ENCODE peak calls at places on chromosomes 5 and 9, in five cellular contexts. G is BE2C, T is iris pigment epithelial cell, I is NAMALWA, W is Karpas-422. L is an unnamed sample.

GRCh38 chr5:54234304-54234938 is 76.0 kb downstream of the ARL15 start:
- DNase-seq in W (peak; percentile 60), T (peak; percentile 69), G (no peak), I (peak; percentile 74), L (no peak)

GRCh38 chr9:84387821-84388220 is 47.3 kb upstream of the SLC28A3 start:
- DNase-seq in T (no peak), I (no peak), W (no peak), G (no peak), L (no peak)

GRCh38 chr5:135688385-135688784 is 109.6 kb upstream of the CXCL14 start:
- DNase-seq in G (no peak), T (no peak), W (no peak), I (no peak), L (no peak)

GRCh38 chr5:176888016-176888864 is 10.9 kb downstream of the HK3 start:
- DNase-seq in I (no peak), W (no peak), G (no peak), T (no peak), L (no peak)

GRCh38 chr5:133773247-133774202 is 161.2 kb upstream of the FSTL4 start:
- DNase-seq in T (no peak), I (no peak), G (no peak), W (peak; percentile 46), L (no peak)

GRCh38 chr5:179343902-179344300 is 1.4 kb downstream of the ADAMTS2 start:
- DNase-seq in G (peak; percentile 64), W (no peak), I (no peak), T (peak; percentile 45), L (peak; percentile 24)

GRCh38 chr5:14263700-14264099 is 120.6 kb downstream of the TRIO start:
- DNase-seq in T (no peak), G (no peak), I (no peak), W (no peak), L (no peak)

GRCh38 chr5:33840927-33841547 is 50.8 kb downstream of the ADAMTS12 start:
- DNase-seq in W (no peak), I (no peak), G (no peak), T (no peak), L (no peak)

GRCh38 chr5:116404001-116404400 is 170.6 kb downstream of the SEMA6A start:
- DNase-seq in I (no peak), W (no peak), T (no peak), G (no peak), L (peak; percentile 16)

GRCh38 chr9:94175669-94176068 is 83.4 kb upstream of the ZNF169 start:
- DNase-seq in I (no peak), G (no peak), W (no peak), T (peak; percentile 79), L (no peak)

GRCh38 chr9:89412951-89413350 is 85.0 kb downstream of the SEMA4D start:
- DNase-seq in T (no peak), G (no peak), W (no peak), I (no peak), L (no peak)

GRCh38 chr5:29897916-29898315 is 1295.6 kb upstream of the CDH6 start:
- DNase-seq in G (no peak), I (no peak), W (no peak), T (no peak), L (no peak)

GRCh38 chr5:124828731-124829130 is 82.3 kb upstream of the ZNF608 start:
- DNase-seq in T (no peak), W (no peak), G (no peak), I (no peak), L (no peak)

GRCh38 chr9:32010322-32010721 is 374.1 kb upstream of the ACO1 start:
- DNase-seq in T (no peak), I (no peak), W (no peak), G (no peak), L (no peak)

GRCh38 chr5:153884266-153884957 is 154.3 kb downstream of the FAM114A2 start:
- DNase-seq in G (no peak), T (no peak), W (no peak), I (no peak), L (no peak)

GRCh38 chr9:87714819-87715218 is 11.1 kb upstream of the CTSL start:
- DNase-seq in I (no peak), G (no peak), W (no peak), T (peak; percentile 94), L (no peak)

GRCh38 chr5:134188092-134188491 is 11.3 kb upstream of the SKP1 start:
- DNase-seq in W (peak; percentile 49), T (no peak), I (peak; percentile 44), G (no peak), L (no peak)

GRCh38 chr9:25994605-25995004 is 316.4 kb upstream of the TUSC1 start:
- DNase-seq in W (no peak), I (no peak), T (no peak), G (no peak), L (no peak)

GRCh38 chr5:159854916-159855315 is 61.4 kb upstream of the ADRA1B start:
- DNase-seq in G (no peak), I (no peak), W (no peak), T (peak; percentile 67), L (no peak)

GRCh38 chr9:101562966-101563365 is 29.3 kb downstream of the RNF20 start:
- DNase-seq in W (no peak), I (no peak), G (no peak), T (peak; percentile 25), L (no peak)

GRCh38 chr5:115816226-115817042 is at the start of gene CDO1:
- DNase-seq in W (no peak), I (no peak), G (peak; percentile 29), T (peak; percentile 66), L (peak; percentile 73)

GRCh38 chr5:141677415-141677814 is 4.6 kb downstream of the ARAP3 start:
- DNase-seq in W (peak; percentile 67), G (peak; percentile 58), T (no peak), I (peak; percentile 77), L (peak; percentile 44)

GRCh38 chr5:14035859-14036440 is 91.5 kb upstream of the DNAH5 start:
- DNase-seq in I (peak; percentile 39), G (no peak), T (peak; percentile 99), W (peak; percentile 41), L (no peak)

GRCh38 chr5:134552301-134552700 is 26.8 kb downstream of the JADE2 start:
- DNase-seq in I (no peak), W (no peak), G (no peak), T (peak; percentile 97), L (no peak)

GRCh38 chr9:127796225-127796813 is 6.4 kb upstream of the FPGS start:
- DNase-seq in G (no peak), I (peak; percentile 50), T (peak; percentile 46), W (peak; percentile 50), L (no peak)

GRCh38 chr9:1198085-1198484 is 147.9 kb downstream of the DMRT2 start:
- DNase-seq in I (no peak), T (no peak), W (no peak), G (no peak), L (no peak)

GRCh38 chr9:96553070-96553469 is 66.6 kb downstream of the CDC14B start:
- DNase-seq in G (no peak), W (no peak), I (no peak), T (peak; percentile 86), L (no peak)

GRCh38 chr9:127661342-127661741 is 45.4 kb upstream of the CFAP157 start:
- DNase-seq in T (no peak), G (peak; percentile 63), I (no peak), W (peak; percentile 27), L (peak; percentile 97)

GRCh38 chr9:81456431-81456970 is 232.8 kb downstream of the TLE1 start:
- DNase-seq in W (no peak), T (peak; percentile 75), G (no peak), I (no peak), L (no peak)